ENCODE peak calls at places on chromosomes 4 and X, in ten cellular contexts. One of them, this sample, is unnamed.

GRCh38 chr4:17636696-17637351 is 22.4 kb downstream of the MED28 start:
- DNase-seq in GM06990: peak
- DNase-seq in IMR-90: peak
- DNase-seq in NCI-H2081: peak
- DNase-seq in non-pigmented ciliary epithelial cell: no peak
- DNase-seq in activated naive CD4-positive, alpha-beta T cell treated with Interleukin-2 at 50 U/mL for 16 hours: peak
- DNase-seq in lower lobe of right lung: peak
- DNase-seq in COR-L47: peak
- DNase-seq in HCEC 1CT: peak
- DNase-seq in activated gamma-delta T cell: peak
- DNase-seq in this sample: peak

GRCh38 chr4:13059015-13059414 is 425.1 kb downstream of the RAB28 start:
- DNase-seq in activated naive CD4-positive, alpha-beta T cell treated with Interleukin-2 at 50 U/mL for 16 hours: no peak
- DNase-seq in IMR-90: no peak
- DNase-seq in non-pigmented ciliary epithelial cell: no peak
- DNase-seq in activated gamma-delta T cell: no peak
- DNase-seq in lower lobe of right lung: no peak
- DNase-seq in GM06990: no peak
- DNase-seq in NCI-H2081: no peak
- DNase-seq in COR-L47: no peak
- DNase-seq in HCEC 1CT: no peak
- DNase-seq in this sample: no peak

GRCh38 chr4:2300431-2300861 is 38.5 kb upstream of the MXD4 start:
- DNase-seq in activated naive CD4-positive, alpha-beta T cell treated with Interleukin-2 at 50 U/mL for 16 hours: no peak
- DNase-seq in activated gamma-delta T cell: no peak
- DNase-seq in non-pigmented ciliary epithelial cell: no peak
- DNase-seq in NCI-H2081: no peak
- DNase-seq in HCEC 1CT: no peak
- DNase-seq in IMR-90: no peak
- DNase-seq in GM06990: no peak
- DNase-seq in COR-L47: no peak
- DNase-seq in lower lobe of right lung: no peak
- DNase-seq in this sample: no peak

GRCh38 chr4:89837385-89837995 is 529 bp upstream of the SNCA start:
- DNase-seq in lower lobe of right lung: no peak
- DNase-seq in HCEC 1CT: peak
- DNase-seq in GM06990: peak
- DNase-seq in NCI-H2081: peak
- DNase-seq in IMR-90: peak
- DNase-seq in activated gamma-delta T cell: no peak
- DNase-seq in COR-L47: peak
- DNase-seq in activated naive CD4-positive, alpha-beta T cell treated with Interleukin-2 at 50 U/mL for 16 hours: peak
- DNase-seq in non-pigmented ciliary epithelial cell: no peak
- DNase-seq in this sample: no peak

GRCh38 chr4:27397886-27398285 is 537.2 kb downstream of the STIM2 start:
- DNase-seq in IMR-90: peak
- DNase-seq in non-pigmented ciliary epithelial cell: peak
- DNase-seq in NCI-H2081: no peak
- DNase-seq in GM06990: no peak
- DNase-seq in COR-L47: no peak
- DNase-seq in activated gamma-delta T cell: no peak
- DNase-seq in lower lobe of right lung: no peak
- DNase-seq in HCEC 1CT: no peak
- DNase-seq in activated naive CD4-positive, alpha-beta T cell treated with Interleukin-2 at 50 U/mL for 16 hours: no peak
- DNase-seq in this sample: peak

GRCh38 chr4:151099976-151100417 is 569 bp downstream of the RPS3A start:
- DNase-seq in NCI-H2081: peak
- DNase-seq in COR-L47: no peak
- DNase-seq in HCEC 1CT: no peak
- DNase-seq in IMR-90: peak
- DNase-seq in non-pigmented ciliary epithelial cell: no peak
- DNase-seq in lower lobe of right lung: no peak
- DNase-seq in activated gamma-delta T cell: no peak
- DNase-seq in GM06990: no peak
- DNase-seq in activated naive CD4-positive, alpha-beta T cell treated with Interleukin-2 at 50 U/mL for 16 hours: no peak
- DNase-seq in this sample: no peak

GRCh38 chr4:71752383-71753042 is 31.4 kb downstream of the GC start:
- DNase-seq in COR-L47: no peak
- DNase-seq in activated naive CD4-positive, alpha-beta T cell treated with Interleukin-2 at 50 U/mL for 16 hours: no peak
- DNase-seq in NCI-H2081: no peak
- DNase-seq in lower lobe of right lung: no peak
- DNase-seq in HCEC 1CT: no peak
- DNase-seq in IMR-90: no peak
- DNase-seq in non-pigmented ciliary epithelial cell: no peak
- DNase-seq in GM06990: no peak
- DNase-seq in activated gamma-delta T cell: no peak
- DNase-seq in this sample: no peak

GRCh38 chr4:149095798-149096197 is 653.6 kb upstream of the NR3C2 start:
- DNase-seq in activated naive CD4-positive, alpha-beta T cell treated with Interleukin-2 at 50 U/mL for 16 hours: no peak
- DNase-seq in COR-L47: no peak
- DNase-seq in lower lobe of right lung: no peak
- DNase-seq in IMR-90: no peak
- DNase-seq in GM06990: no peak
- DNase-seq in NCI-H2081: no peak
- DNase-seq in non-pigmented ciliary epithelial cell: no peak
- DNase-seq in HCEC 1CT: no peak
- DNase-seq in activated gamma-delta T cell: no peak
- DNase-seq in this sample: no peak

GRCh38 chr4:74370912-74371311 is 6.0 kb downstream of the EREG start:
- DNase-seq in activated naive CD4-positive, alpha-beta T cell treated with Interleukin-2 at 50 U/mL for 16 hours: no peak
- DNase-seq in lower lobe of right lung: no peak
- DNase-seq in non-pigmented ciliary epithelial cell: no peak
- DNase-seq in activated gamma-delta T cell: no peak
- DNase-seq in GM06990: no peak
- DNase-seq in HCEC 1CT: peak
- DNase-seq in IMR-90: peak
- DNase-seq in COR-L47: peak
- DNase-seq in NCI-H2081: peak
- DNase-seq in this sample: peak

GRCh38 chrX:3066555-3066954 is 25.3 kb downstream of the ARSF start:
- DNase-seq in NCI-H2081: no peak
- DNase-seq in GM06990: no peak
- DNase-seq in lower lobe of right lung: no peak
- DNase-seq in IMR-90: peak
- DNase-seq in non-pigmented ciliary epithelial cell: no peak
- DNase-seq in COR-L47: no peak
- DNase-seq in HCEC 1CT: no peak
- DNase-seq in activated naive CD4-positive, alpha-beta T cell treated with Interleukin-2 at 50 U/mL for 16 hours: no peak
- DNase-seq in activated gamma-delta T cell: no peak
- DNase-seq in this sample: no peak

GRCh38 chrX:115561605-115562491 is 874 bp downstream of the PLS3 start:
- DNase-seq in COR-L47: no peak
- DNase-seq in activated naive CD4-positive, alpha-beta T cell treated with Interleukin-2 at 50 U/mL for 16 hours: no peak
- DNase-seq in NCI-H2081: peak
- DNase-seq in lower lobe of right lung: peak
- DNase-seq in non-pigmented ciliary epithelial cell: no peak
- DNase-seq in activated gamma-delta T cell: no peak
- DNase-seq in IMR-90: peak
- DNase-seq in HCEC 1CT: peak
- DNase-seq in GM06990: peak
- DNase-seq in this sample: no peak

GRCh38 chr4:150389896-150390530 is 191.9 kb upstream of the MAB21L2 start:
- DNase-seq in NCI-H2081: no peak
- DNase-seq in IMR-90: peak
- DNase-seq in non-pigmented ciliary epithelial cell: no peak
- DNase-seq in activated gamma-delta T cell: no peak
- DNase-seq in GM06990: no peak
- DNase-seq in HCEC 1CT: no peak
- DNase-seq in COR-L47: no peak
- DNase-seq in lower lobe of right lung: no peak
- DNase-seq in activated naive CD4-positive, alpha-beta T cell treated with Interleukin-2 at 50 U/mL for 16 hours: no peak
- DNase-seq in this sample: no peak

GRCh38 chrX:48786341-48786800 is at the start of gene GATA1:
- DNase-seq in IMR-90: no peak
- DNase-seq in activated gamma-delta T cell: no peak
- DNase-seq in HCEC 1CT: no peak
- DNase-seq in NCI-H2081: no peak
- DNase-seq in lower lobe of right lung: no peak
- DNase-seq in COR-L47: no peak
- DNase-seq in non-pigmented ciliary epithelial cell: no peak
- DNase-seq in activated naive CD4-positive, alpha-beta T cell treated with Interleukin-2 at 50 U/mL for 16 hours: no peak
- DNase-seq in GM06990: no peak
- DNase-seq in this sample: no peak

GRCh38 chr4:101853691-101854090 is 63.2 kb downstream of the BANK1 start:
- DNase-seq in COR-L47: no peak
- DNase-seq in activated gamma-delta T cell: no peak
- DNase-seq in lower lobe of right lung: no peak
- DNase-seq in NCI-H2081: no peak
- DNase-seq in GM06990: no peak
- DNase-seq in HCEC 1CT: no peak
- DNase-seq in non-pigmented ciliary epithelial cell: no peak
- DNase-seq in IMR-90: no peak
- DNase-seq in activated naive CD4-positive, alpha-beta T cell treated with Interleukin-2 at 50 U/mL for 16 hours: no peak
- DNase-seq in this sample: no peak

GRCh38 chr4:8642651-8643321 is 50.2 kb downstream of the CPZ start:
- DNase-seq in GM06990: no peak
- DNase-seq in NCI-H2081: no peak
- DNase-seq in activated naive CD4-positive, alpha-beta T cell treated with Interleukin-2 at 50 U/mL for 16 hours: no peak
- DNase-seq in HCEC 1CT: no peak
- DNase-seq in non-pigmented ciliary epithelial cell: no peak
- DNase-seq in lower lobe of right lung: peak
- DNase-seq in activated gamma-delta T cell: no peak
- DNase-seq in IMR-90: no peak
- DNase-seq in COR-L47: no peak
- DNase-seq in this sample: no peak

GRCh38 chr4:74376888-74377483 is 12.0 kb downstream of the EREG start:
- DNase-seq in lower lobe of right lung: no peak
- DNase-seq in NCI-H2081: peak
- DNase-seq in GM06990: no peak
- DNase-seq in HCEC 1CT: peak
- DNase-seq in non-pigmented ciliary epithelial cell: no peak
- DNase-seq in COR-L47: peak
- DNase-seq in activated gamma-delta T cell: no peak
- DNase-seq in IMR-90: peak
- DNase-seq in activated naive CD4-positive, alpha-beta T cell treated with Interleukin-2 at 50 U/mL for 16 hours: no peak
- DNase-seq in this sample: peak

GRCh38 chrX:120380699-120381098 is 18.8 kb downstream of the ATP1B4 start:
- DNase-seq in non-pigmented ciliary epithelial cell: no peak
- DNase-seq in activated gamma-delta T cell: no peak
- DNase-seq in activated naive CD4-positive, alpha-beta T cell treated with Interleukin-2 at 50 U/mL for 16 hours: peak
- DNase-seq in IMR-90: no peak
- DNase-seq in COR-L47: peak
- DNase-seq in lower lobe of right lung: no peak
- DNase-seq in HCEC 1CT: no peak
- DNase-seq in NCI-H2081: no peak
- DNase-seq in GM06990: no peak
- DNase-seq in this sample: no peak

GRCh38 chr4:125313497-125313896 is 1.3 kb upstream of the FAT4 start:
- DNase-seq in non-pigmented ciliary epithelial cell: peak
- DNase-seq in activated gamma-delta T cell: no peak
- DNase-seq in HCEC 1CT: peak
- DNase-seq in activated naive CD4-positive, alpha-beta T cell treated with Interleukin-2 at 50 U/mL for 16 hours: no peak
- DNase-seq in IMR-90: peak
- DNase-seq in NCI-H2081: peak
- DNase-seq in GM06990: peak
- DNase-seq in COR-L47: peak
- DNase-seq in lower lobe of right lung: no peak
- DNase-seq in this sample: peak

GRCh38 chr4:26859762-26860156 is 882 bp upstream of the STIM2 start:
- DNase-seq in activated naive CD4-positive, alpha-beta T cell treated with Interleukin-2 at 50 U/mL for 16 hours: no peak
- DNase-seq in activated gamma-delta T cell: no peak
- DNase-seq in NCI-H2081: peak
- DNase-seq in COR-L47: no peak
- DNase-seq in non-pigmented ciliary epithelial cell: no peak
- DNase-seq in GM06990: no peak
- DNase-seq in IMR-90: no peak
- DNase-seq in lower lobe of right lung: no peak
- DNase-seq in HCEC 1CT: no peak
- DNase-seq in this sample: no peak

GRCh38 chr4:173275150-173275549 is 59.0 kb downstream of the HMGB2 start:
- DNase-seq in IMR-90: no peak
- DNase-seq in NCI-H2081: no peak
- DNase-seq in activated gamma-delta T cell: no peak
- DNase-seq in COR-L47: no peak
- DNase-seq in HCEC 1CT: no peak
- DNase-seq in GM06990: no peak
- DNase-seq in non-pigmented ciliary epithelial cell: no peak
- DNase-seq in lower lobe of right lung: no peak
- DNase-seq in activated naive CD4-positive, alpha-beta T cell treated with Interleukin-2 at 50 U/mL for 16 hours: no peak
- DNase-seq in this sample: no peak

This sample was measured in skeletal muscle cell.